ENCODE peak calls at places on chromosomes 3 and 15, in five cellular contexts. T is ovary, B is stomach, G is fibroblast of lung, S is IMR-90. Z is an unnamed sample.

GRCh38 chr3:56761887-56762605 is 39.7 kb downstream of the ARHGEF3 start:
- DNase-seq in T (no peak), B (no peak), G (peak; percentile 66), S (peak; percentile 11), Z (no peak)

GRCh38 chr15:101147181-101147580 is 104.7 kb downstream of the CHSY1 start:
- DNase-seq in T (no peak), B (no peak), G (no peak), S (no peak), Z (no peak)

GRCh38 chr3:4261411-4261810 is 41.8 kb upstream of the SETMAR start:
- DNase-seq in T (no peak), B (no peak), G (no peak), S (no peak), Z (no peak)

GRCh38 chr15:37246856-37247255 is 146.5 kb upstream of the MEIS2 start:
- DNase-seq in T (no peak), B (no peak), G (no peak), S (no peak), Z (no peak)

GRCh38 chr3:64157150-64158035 is 67.9 kb downstream of the PRICKLE2 start:
- DNase-seq in T (no peak), B (peak; percentile 52), G (no peak), S (no peak), Z (no peak)

GRCh38 chr15:75921732-75922703 is 18.3 kb downstream of the FBXO22 start:
- DNase-seq in T (no peak), B (peak; percentile 56), G (peak; percentile 60), S (peak; percentile 83), Z (no peak)

GRCh38 chr3:25306066-25306465 is 122.0 kb upstream of the RARB start:
- DNase-seq in T (no peak), B (no peak), G (no peak), S (no peak), Z (no peak)

GRCh38 chr15:31440754-31441298 is 114.2 kb downstream of the KLF13 start:
- DNase-seq in T (peak; percentile 62), B (peak; percentile 42), G (peak; percentile 50), S (peak; percentile 27), Z (no peak)

GRCh38 chr15:27398631-27399030 is 427.6 kb downstream of the GABRG3 start:
- DNase-seq in T (no peak), B (no peak), G (no peak), S (no peak), Z (no peak)

GRCh38 chr3:169661567-169662214 is 1.8 kb downstream of the MECOM start:
- DNase-seq in T (no peak), B (peak; percentile 60), G (peak; percentile 61), S (peak; percentile 36), Z (no peak)

GRCh38 chr3:69791919-69792399 is 52.7 kb downstream of the MITF start:
- DNase-seq in T (no peak), B (no peak), G (peak; percentile 26), S (peak; percentile 72), Z (no peak)

GRCh38 chr3:72144773-72145505 is 360.0 kb upstream of the PROK2 start:
- DNase-seq in T (no peak), B (no peak), G (no peak), S (no peak), Z (no peak)

GRCh38 chr15:63953524-63953923 is 92.8 kb downstream of the DAPK2 start:
- DNase-seq in T (no peak), B (no peak), G (no peak), S (no peak), Z (no peak)

GRCh38 chr3:130242850-130243569 is 102.5 kb upstream of the COL6A5 start:
- DNase-seq in T (peak; percentile 22), B (no peak), G (no peak), S (peak; percentile 10), Z (no peak)

GRCh38 chr3:50412355-50412754 is 53.0 kb upstream of the TMEM115 start:
- DNase-seq in T (no peak), B (no peak), G (no peak), S (no peak), Z (no peak)

DNA sequence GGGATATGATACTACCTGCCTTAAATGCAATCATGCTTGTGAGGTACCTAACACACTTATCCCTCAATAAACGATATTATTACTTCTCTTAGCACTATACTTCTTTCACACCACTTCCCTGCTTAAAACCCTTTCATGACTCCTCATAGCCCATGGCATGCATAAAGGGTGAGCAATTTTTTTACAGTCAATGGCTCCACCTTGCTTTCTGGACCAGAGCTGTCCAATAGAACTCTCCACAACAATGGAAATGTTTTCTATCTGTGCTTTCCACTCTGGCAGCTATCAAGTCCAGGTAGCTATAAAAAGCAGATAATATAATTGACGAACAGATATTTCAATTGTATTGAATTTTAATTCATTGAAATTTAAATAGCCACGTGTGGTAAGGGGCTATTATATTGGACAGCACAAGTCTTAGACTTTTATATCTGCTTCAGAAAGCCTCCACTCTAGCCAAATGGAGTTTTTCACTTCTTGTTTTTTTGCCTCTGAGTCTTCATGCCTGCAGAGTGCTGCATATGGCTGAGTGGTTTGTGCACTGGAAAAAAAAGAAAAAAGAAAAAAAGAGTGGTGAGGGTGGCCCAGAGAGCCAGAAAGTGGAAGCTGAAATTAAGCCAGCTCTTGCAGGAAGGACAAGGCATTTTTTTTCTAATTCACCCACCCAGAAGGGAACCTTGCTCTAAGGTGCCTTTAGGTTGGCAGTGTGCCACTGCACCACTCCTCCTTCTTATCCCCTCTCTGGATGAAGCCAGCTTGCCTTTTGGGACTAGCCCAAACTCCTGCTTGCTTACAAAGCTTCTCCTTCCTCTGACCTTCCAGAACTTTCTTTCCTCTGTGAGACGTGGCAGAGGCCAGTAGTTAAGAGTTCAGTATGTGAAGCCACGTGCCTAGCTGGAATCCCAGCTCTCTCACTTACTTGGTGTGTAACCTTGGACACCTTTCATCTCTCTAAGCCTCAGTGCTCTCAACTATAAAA is 239.0 kb upstream of the LRTM1 start:
- DNase-seq in T (no peak), B (peak; percentile 61), G (peak; percentile 53), S (peak; percentile 57), Z (no peak)
- TF ChIP-seq CTCF in T (no peak), B (no peak), G (no peak), S (no peak), Z (no peak)

DNA sequence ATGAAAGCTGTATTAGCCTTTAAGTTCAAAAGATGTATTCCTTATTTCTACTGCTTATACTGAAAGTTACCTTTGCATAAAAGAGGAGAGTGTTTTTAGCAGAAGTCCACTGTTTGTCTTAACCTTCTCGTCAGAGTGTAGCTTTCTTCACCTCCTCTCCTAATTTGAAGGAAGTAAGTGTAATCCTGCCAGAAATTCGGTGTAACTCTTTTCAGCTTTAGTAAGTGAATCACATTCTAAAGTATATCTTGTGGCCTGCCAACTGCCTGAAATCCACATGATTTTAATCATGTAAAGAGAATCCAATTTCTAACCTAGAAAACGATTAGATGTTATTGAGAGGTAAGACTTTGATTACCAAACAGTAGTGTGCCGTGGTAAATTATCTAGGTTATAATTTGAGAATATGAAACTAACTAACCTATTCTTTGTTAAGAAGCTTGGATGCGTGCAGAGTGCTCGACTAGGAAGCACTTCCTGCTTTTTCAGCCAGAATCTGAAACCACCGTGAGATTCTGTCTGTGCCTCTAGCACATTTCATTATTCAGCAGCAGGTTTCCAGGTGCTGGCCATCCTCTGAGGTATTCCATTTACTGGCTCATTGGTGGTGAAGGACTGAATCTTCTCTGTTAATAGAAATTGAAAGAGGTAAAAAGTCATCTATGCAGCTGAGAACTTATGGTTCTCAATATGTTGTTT is 7.5 kb downstream of the GYG1 start:
- DNase-seq in T (no peak), B (no peak), G (peak; percentile 26), S (peak; percentile 39), Z (no peak)
- H3K4me3 ChIP-seq in T (no peak overlapping the region), B (no peak overlapping the region), G (no peak overlapping the region), S (no peak overlapping the region), Z (no peak overlapping the region)

DNA sequence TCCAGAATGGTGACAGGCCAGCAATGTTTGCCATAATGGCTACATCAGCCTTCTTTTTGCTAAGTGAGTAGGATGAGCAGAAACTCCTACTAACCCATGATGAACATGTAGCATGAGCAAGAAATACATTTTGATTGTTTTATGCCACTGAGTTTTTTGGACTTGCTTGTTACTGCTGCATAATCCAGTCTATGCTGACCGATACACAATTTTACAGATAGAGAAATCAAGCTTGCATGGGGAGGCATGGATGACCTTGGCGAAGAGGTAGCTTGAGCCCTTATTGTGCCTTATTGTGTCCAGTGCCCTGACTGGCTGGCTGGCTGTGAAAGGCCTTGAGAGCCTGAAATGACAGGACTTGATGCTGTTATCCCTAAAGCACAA is 31.0 kb upstream of the TLE3 start:
- DNase-seq in T (no peak), B (no peak), G (no peak), S (no peak), Z (no peak)
- TF ChIP-seq CTCF in T (no peak), B (no peak), G (no peak), S (no peak), Z (no peak)

DNA sequence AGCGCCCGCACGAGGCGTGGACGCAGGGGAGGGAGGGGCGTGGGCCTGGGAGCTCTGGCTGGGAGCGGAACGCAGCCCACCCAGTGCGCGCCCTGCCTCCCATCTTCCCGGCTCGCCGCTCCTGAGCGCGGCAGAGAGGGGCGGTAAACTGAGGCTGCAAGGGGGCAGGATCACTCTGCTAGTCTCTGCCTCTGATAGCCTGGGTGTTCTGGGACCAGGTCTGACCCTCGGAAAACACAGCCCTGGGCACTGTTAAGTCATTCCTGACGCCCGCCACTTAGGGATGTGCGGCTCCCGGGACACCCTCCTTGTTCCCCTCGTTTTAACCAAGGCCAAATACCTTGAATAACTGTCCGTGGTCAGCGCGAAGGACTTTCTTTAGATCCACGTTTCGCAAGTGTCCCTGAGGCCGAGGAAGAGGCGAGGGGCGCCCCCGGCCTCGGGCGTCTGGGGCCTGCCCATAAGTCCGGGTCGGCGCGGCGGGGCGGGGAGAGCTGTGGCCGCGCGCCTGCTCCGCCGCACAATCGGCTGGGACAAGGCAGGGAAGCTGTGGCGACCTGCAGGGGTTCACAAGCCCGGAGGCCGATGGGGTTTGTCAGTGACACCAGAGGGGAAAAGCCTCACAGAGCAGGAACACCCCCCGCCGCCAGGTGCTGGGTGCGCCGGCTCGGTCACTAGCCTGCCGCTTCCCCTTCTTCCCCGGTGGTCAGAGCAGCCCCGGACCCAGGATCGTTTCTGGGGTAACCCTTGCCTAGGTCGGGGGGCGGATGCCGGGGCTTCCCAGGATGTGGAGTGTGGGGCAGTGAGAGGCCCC is 1.5 kb downstream of the ITPKA start:
- DNase-seq in T (no peak), B (peak; percentile 40), G (no peak), S (no peak), Z (no peak)
- H3K4me3 ChIP-seq in T (peak overlapping the region; percentile 51), B (peak overlapping the region; percentile 58), G (peak overlapping the region; percentile 56), S (no peak overlapping the region), Z (peak overlapping the region; percentile 56)

GRCh38 chr15:40044717-40045571 is 6.0 kb upstream of the SRP14 start:
- DNase-seq in T (peak; percentile 88), B (peak; percentile 91), G (peak; percentile 76), S (peak; percentile 76), Z (no peak)
- TF ChIP-seq CTCF in T (peak; percentile 83), B (no peak), G (peak; percentile 85), S (peak; percentile 99), Z (peak; percentile 95)

DNA sequence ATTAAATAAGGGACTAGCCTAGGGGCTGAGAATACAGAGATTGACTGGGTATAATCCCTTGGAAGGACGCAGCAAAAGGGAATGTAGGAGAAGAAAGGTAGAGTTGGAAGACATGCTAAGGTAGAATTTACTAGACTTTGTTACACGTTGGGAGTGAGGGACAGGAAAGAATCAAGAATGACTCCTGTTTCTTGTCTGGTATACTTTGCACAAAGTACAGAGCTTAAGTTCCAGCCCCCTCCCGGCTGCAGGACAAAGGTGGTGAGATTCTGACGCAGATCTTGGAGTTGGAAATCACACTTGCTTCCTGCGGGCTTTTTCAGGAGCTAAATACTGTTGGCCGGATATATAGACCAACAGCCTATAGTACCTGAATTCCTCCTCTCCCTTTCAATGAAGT is 895 bp downstream of the HYKK start:
- DNase-seq in T (no peak), B (no peak), G (no peak), S (no peak), Z (no peak)
- H3K4me3 ChIP-seq in T (no peak overlapping the region), B (peak overlapping the region; percentile 73), G (peak overlapping the region; percentile 73), S (peak overlapping the region; percentile 67), Z (peak overlapping the region; percentile 71)